ENCODE peak calls at places on chromosomes 4 and X, in six cellular contexts. H is suprapubic skin, G is Peyer's patch, P is left lung, X is heart right ventricle, K is PC-9. O is an unnamed sample. For H3K4me1, the result is how much of the 10 kb centered on the place peaks cover.

GRCh38 chrX:41868392-41868977 is 54.9 kb downstream of the CASK start:
- DNase-seq in H (no peak), G (no peak), P (no peak), X (no peak), K (no peak), O (no peak)

GRCh38 chr4:140686799-140687198 is 69.4 kb downstream of the TBC1D9 start:
- DNase-seq in H (no peak), G (no peak), P (no peak), X (no peak), K (no peak), O (no peak)

GRCh38 chrX:19174401-19175025 is 52.2 kb upstream of the ADGRG2 start:
- DNase-seq in H (no peak), G (no peak), P (no peak), X (no peak), K (peak), O (no peak)

GRCh38 chrX:45849261-45849660 is 648.6 kb upstream of the DIPK2B start:
- DNase-seq in H (no peak), G (no peak), P (no peak), X (peak), K (peak), O (no peak)

GRCh38 chr4:35725131-35725530 is 519.2 kb downstream of the ARAP2 start:
- DNase-seq in H (no peak), G (no peak), P (no peak), X (no peak), K (no peak), O (no peak)

GRCh38 chrX:152989292-152989658 is 4.6 kb downstream of the PNMA5 start:
- DNase-seq in H (no peak), G (peak), P (no peak), X (no peak), K (no peak), O (no peak)

GRCh38 chr4:722851-723360 is 17.3 kb downstream of the PCGF3 start:
- DNase-seq in H (no peak), G (no peak), P (no peak), X (no peak), K (no peak), O (no peak)

GRCh38 chr4:15362541-15362940 is 65.3 kb upstream of the C1QTNF7 start:
- DNase-seq in H (no peak), G (no peak), P (no peak), X (no peak), K (no peak), O (no peak)

GRCh38 chrX:44945736-44946135 is 72.7 kb downstream of the KDM6A start:
- DNase-seq in H (no peak), G (no peak), P (no peak), X (no peak), K (no peak), O (no peak)

GRCh38 chrX:119948381-119948780 is 4.8 kb upstream of the NKAP start:
- DNase-seq in H (no peak), G (no peak), P (no peak), X (no peak), K (no peak), O (no peak)

GRCh38 chr4:1622956-1623355 is 61.2 kb downstream of the FAM53A start:
- DNase-seq in H (no peak), G (no peak), P (no peak), X (no peak), K (no peak), O (no peak)

GRCh38 chrX:39752820-39753219 is 344.9 kb downstream of the BCOR start:
- DNase-seq in H (no peak), G (no peak), P (no peak), X (no peak), K (no peak), O (peak)

GRCh38 chrX:50691820-50692219 is 122.2 kb downstream of the SHROOM4 start:
- DNase-seq in H (no peak), G (no peak), P (no peak), X (no peak), K (no peak), O (no peak)

GRCh38 chr4:4851906-4852305 is 7.6 kb upstream of the MSX1 start:
- DNase-seq in H (no peak), G (no peak), P (peak), X (no peak), K (no peak), O (no peak)

GRCh38 chr4:4492161-4492847 is 49.5 kb downstream of the STX18 start:
- DNase-seq in H (no peak), G (no peak), P (no peak), X (no peak), K (no peak), O (no peak)

DNA sequence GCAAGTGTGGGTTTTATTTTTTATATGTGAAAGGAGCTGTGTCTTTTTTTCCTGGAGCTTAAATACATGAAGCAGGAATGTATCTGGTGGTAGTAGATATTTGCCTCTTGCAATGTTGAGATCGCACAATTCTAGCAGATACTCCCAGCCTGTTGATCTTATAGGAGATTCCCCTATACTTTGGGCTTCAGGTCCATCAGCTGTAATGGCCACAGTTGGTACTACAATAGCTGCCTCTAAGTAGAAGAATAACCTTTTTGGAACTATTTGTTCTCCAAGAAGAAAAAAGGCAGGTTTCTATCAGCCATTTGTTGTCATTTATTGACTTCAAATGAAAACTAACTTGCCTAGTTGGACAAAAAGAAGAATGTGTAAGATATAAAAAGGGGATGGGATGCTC is 37.7 kb downstream of the LIMCH1 start:
- DNase-seq in H (no peak), G (no peak), P (no peak), X (no peak), K (no peak), O (no peak)
- H3K4me1 ChIP-seq in H (under half), G (under half), P (under half), X (under half), K (under half), O (under half)

GRCh38 chr4:139253046-139253445 is 27.0 kb downstream of the MGARP start:
- DNase-seq in H (no peak), G (no peak), P (no peak), X (no peak), K (no peak), O (no peak)
- H3K27ac ChIP-seq in H (no peak), G (no peak), P (no peak), X (no peak), K (no peak), O (no peak)

GRCh38 chr4:6333301-6334202 is 63.9 kb downstream of the WFS1 start:
- DNase-seq in H (no peak), G (no peak), P (no peak), X (no peak), K (no peak), O (no peak)
- TF ChIP-seq CTCF in H (peak), G (peak), P (peak), X (peak), K (peak), O (no peak)

GRCh38 chrX:150574824-150575409 is 6.5 kb downstream of the MTM1 start:
- DNase-seq in H (no peak), G (no peak), P (no peak), X (no peak), K (no peak), O (no peak)
- H3K4me1 ChIP-seq in H (under half), G (under half), P (half or more), X (under half), K (half or more), O (under half)

DNA sequence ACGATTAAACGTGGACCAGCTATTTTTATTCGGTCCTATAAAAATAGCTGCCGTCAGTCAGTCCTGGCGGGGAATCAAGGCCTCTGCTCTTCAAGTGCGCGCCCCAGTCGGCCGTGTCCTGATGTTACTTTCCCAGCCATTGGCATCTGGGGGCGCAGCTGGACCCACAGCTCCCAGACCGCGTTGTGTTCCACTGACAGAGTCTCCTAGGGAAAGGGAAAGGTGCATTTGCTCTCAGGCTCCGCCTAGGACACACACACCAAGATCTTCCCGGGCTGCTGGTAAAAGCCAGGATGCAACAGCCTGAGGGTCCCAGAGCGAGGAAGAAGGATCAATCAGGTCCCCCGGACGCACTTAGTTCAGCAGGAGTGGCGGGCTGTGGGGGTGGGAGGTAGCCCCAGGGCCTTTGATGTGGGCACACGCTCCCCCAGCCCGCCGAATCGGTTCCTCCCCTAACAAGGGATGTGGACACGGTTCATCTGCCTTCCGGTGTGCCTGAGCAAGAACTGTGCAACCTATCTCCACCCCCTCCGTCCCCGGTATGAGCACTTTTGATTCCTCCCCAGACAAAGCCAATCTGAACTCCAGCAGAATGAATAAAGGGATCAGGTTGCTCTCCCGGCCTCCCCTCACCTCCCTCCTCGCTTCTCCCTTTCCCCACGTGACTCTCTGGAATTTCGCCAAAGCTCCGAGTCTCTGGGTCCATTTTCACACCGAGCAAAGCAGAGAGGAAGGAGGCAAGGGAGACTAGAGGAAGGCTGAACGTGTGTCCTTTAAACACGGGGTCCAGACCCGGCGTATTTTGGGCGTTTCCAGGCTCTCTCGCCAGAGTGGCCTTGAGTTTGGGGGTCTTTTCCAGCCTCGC is 626 bp upstream of the FRAS1 start:
- DNase-seq in H (peak), G (peak), P (peak), X (peak), K (peak), O (peak)
- H3K27ac ChIP-seq in H (peak), G (peak), P (no peak), X (peak), K (no peak), O (peak)